ENCODE peak calls at places on chromosomes 4 and X, in four cellular contexts. K, E, U and A are unnamed samples.

GRCh38 chr4:186669159-186669720 is 54.4 kb downstream of the FAT1 start:
- DNase-seq in K (peak; percentile 82), E (peak; percentile 75), U (no peak), A (peak; percentile 59)

GRCh38 chrX:124497386-124497785 is 151.0 kb downstream of the SH2D1A start:
- DNase-seq in K (no peak), E (no peak), U (no peak), A (no peak)

GRCh38 chrX:35040871-35041270 is 98.3 kb downstream of the FAM47B start:
- DNase-seq in K (no peak), E (no peak), U (no peak), A (no peak)

GRCh38 chr4:70746179-70746839 is 24.5 kb downstream of the RUFY3 start:
- DNase-seq in K (peak; percentile 85), E (peak; percentile 64), U (peak; percentile 54), A (no peak)

GRCh38 chr4:555566-556275 is 20.4 kb downstream of the TMEM271 start:
- DNase-seq in K (no peak), E (no peak), U (no peak), A (no peak)

GRCh38 chr4:88722828-88723227 is 25.2 kb upstream of the NAP1L5 start:
- DNase-seq in K (no peak), E (no peak), U (no peak), A (no peak)

GRCh38 chr4:41060352-41061318 is 153.7 kb downstream of the APBB2 start:
- DNase-seq in K (no peak), E (peak; percentile 62), U (no peak), A (no peak)

GRCh38 chr4:148444296-148445070 is 2.3 kb upstream of the NR3C2 start:
- DNase-seq in K (no peak), E (peak; percentile 34), U (peak; percentile 60), A (peak; percentile 79)

GRCh38 chr4:61561028-61561427 is 360.9 kb downstream of the ADGRL3 start:
- DNase-seq in K (no peak), E (no peak), U (no peak), A (no peak)

DNA sequence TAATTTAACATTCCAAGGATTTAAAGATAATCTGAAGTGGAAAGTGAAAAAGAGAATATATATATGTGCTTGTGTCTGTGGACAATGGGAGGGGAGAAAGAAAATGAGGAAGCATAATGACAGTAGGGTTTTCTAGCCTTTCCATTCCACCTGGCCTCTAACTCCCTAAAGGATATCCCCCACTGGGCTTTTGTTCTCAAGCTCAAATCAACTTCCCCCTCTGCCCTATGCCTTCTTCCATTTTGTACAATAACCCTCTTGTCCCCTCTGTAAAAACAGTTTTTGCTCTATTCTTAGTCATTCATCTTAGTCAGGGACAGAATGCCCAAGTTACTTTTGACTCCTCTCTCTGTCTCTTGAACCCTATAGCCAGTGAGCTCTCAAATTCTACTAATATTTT is 23.6 kb downstream of the ANTXR2 start:
- DNase-seq in K (no peak), E (no peak), U (no peak), A (no peak)
- H3K27ac ChIP-seq in K (no peak overlapping the region), E (no peak overlapping the region), U (no peak overlapping the region), A (no peak overlapping the region)

GRCh38 chr4:2786152-2786671 is 6.7 kb upstream of the SH3BP2 start:
- DNase-seq in K (no peak), E (no peak), U (peak; percentile 35), A (no peak)
- H3K27ac ChIP-seq in K (no peak overlapping the region), E (no peak overlapping the region), U (no peak overlapping the region), A (no peak overlapping the region)

DNA sequence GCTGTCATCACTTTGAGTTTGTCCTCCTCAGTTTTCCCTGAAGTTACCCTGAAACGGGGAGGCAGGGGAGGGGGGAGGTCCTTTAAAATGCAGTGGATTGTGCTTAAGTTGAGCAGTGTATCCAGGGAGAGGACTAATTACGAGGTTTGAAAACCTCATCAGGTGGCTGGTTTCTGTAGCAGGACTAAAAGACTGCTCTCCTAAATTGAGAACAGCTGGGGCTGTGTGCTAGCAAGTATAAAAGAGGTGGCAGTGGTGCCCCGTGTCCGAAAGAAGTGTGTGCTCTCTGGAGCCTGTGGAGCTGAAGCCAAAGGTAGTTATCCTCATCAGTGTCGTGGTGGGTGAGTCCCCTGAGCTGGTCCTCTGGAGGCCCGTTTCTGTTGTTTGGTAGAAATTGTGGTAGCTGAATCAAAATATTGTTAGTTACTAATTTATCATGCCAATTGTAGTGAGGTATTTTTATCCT is 37.2 kb upstream of the CYP2U1 start:
- DNase-seq in K (no peak), E (no peak), U (no peak), A (no peak)
- H3K27ac ChIP-seq in K (no peak overlapping the region), E (no peak overlapping the region), U (no peak overlapping the region), A (no peak overlapping the region)

GRCh38 chrX:44039556-44039955 is 66.4 kb upstream of the NDP start:
- DNase-seq in K (no peak), E (no peak), U (no peak), A (no peak)
- H3K27ac ChIP-seq in K (no peak overlapping the region), E (no peak overlapping the region), U (no peak overlapping the region), A (no peak overlapping the region)

GRCh38 chr4:185229021-185229818 is 19.8 kb downstream of the SNX25 start:
- DNase-seq in K (no peak), E (no peak), U (peak; percentile 72), A (no peak)

GRCh38 chr4:185227131-185227551 is 17.7 kb downstream of the SNX25 start:
- DNase-seq in K (no peak), E (peak; percentile 23), U (no peak), A (no peak)

GRCh38 chr4:185224597-185224996 is 15.2 kb downstream of the SNX25 start:
- DNase-seq in K (no peak), E (peak; percentile 29), U (no peak), A (no peak)

GRCh38 chr4:185232370-185232769 is 23.0 kb downstream of the SNX25 start:
- DNase-seq in K (no peak), E (peak; percentile 50), U (no peak), A (peak; percentile 44)

GRCh38 chr4:185227713-185228278 is 18.4 kb downstream of the SNX25 start:
- DNase-seq in K (no peak), E (no peak), U (no peak), A (no peak)
- H3K27ac ChIP-seq in K (no peak overlapping the region), E (no peak overlapping the region), U (no peak overlapping the region), A (no peak overlapping the region)

GRCh38 chrX:27995611-27996010 is 14.4 kb upstream of the DCAF8L1 start:
- DNase-seq in K (no peak), E (no peak), U (no peak), A (no peak)

GRCh38 chrX:27996132-27996531 is 14.9 kb upstream of the DCAF8L1 start:
- DNase-seq in K (no peak), E (no peak), U (no peak), A (no peak)

GRCh38 chrX:27998666-27999065 is 17.4 kb upstream of the DCAF8L1 start:
- DNase-seq in K (no peak), E (no peak), U (no peak), A (no peak)

DNA sequence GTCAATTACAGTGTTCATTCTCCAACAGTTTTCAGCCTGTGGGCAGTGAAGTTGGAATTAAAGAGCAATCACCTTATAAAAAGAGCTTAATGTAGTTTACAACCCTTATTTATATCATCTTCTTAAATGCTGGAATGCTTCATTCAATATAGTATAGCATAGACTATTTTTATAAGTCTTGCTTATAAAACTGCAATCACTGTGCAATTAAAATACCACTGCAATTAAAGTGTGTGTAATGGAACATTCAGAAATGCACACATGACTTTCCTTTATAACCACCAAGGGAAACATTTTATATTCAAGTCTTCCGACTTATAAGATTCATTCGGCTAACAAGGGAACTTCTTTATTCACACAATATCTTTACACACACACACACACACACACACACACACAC is 16.4 kb upstream of the DCAF8L1 start:
- DNase-seq in K (no peak), E (no peak), U (no peak), A (no peak)
- H3K27ac ChIP-seq in K (no peak overlapping the region), E (no peak overlapping the region), U (no peak overlapping the region), A (no peak overlapping the region)